ENCODE peak calls at places on chromosomes 11 and 22, in eight cellular contexts. E is AG04449, Z is breast epithelium, O is GM12865, I is tibial nerve, H is tibial artery, A is kidney, Y is GM13977. M is an unnamed sample.

GRCh38 chr22:36374603-36375024 is 13.2 kb downstream of the MYH9 start:
- DNase-seq in I (no peak), Y (no peak), A (peak; percentile 83), Z (no peak), H (no peak), O (no peak), E (no peak), M (no peak)

GRCh38 chr11:64204464-64204989 is 2.0 kb upstream of the FERMT3 start:
- DNase-seq in I (peak; percentile 85), E (peak; percentile 74), Z (peak; percentile 87), A (peak; percentile 94), H (peak; percentile 88), Y (peak; percentile 79), O (peak; percentile 87), M (peak; percentile 65)

GRCh38 chr11:129790131-129790530 is 25.5 kb upstream of the TMEM45B start:
- DNase-seq in E (no peak), O (no peak), Z (no peak), I (no peak), A (no peak), Y (no peak), H (no peak), M (no peak)

GRCh38 chr11:119788096-119788883 is 59.3 kb upstream of the NECTIN1 start:
- DNase-seq in I (no peak), A (peak; percentile 54), O (no peak), Z (no peak), Y (no peak), E (no peak), H (no peak), M (no peak)

GRCh38 chr11:86459682-86460460 is 85.2 kb downstream of the CCDC81 start:
- DNase-seq in E (peak; percentile 74), O (no peak), A (no peak), Y (no peak), H (peak; percentile 45), I (no peak), Z (peak; percentile 73), M (no peak)

GRCh38 chr11:70643642-70644041 is 245.3 kb downstream of the CTTN start:
- DNase-seq in O (peak; percentile 60), E (no peak), I (no peak), A (no peak), Y (peak; percentile 58), Z (no peak), H (no peak), M (no peak)

GRCh38 chr11:2791521-2792375 is 92.0 kb upstream of the KCNQ1OT1 start:
- DNase-seq in I (peak; percentile 15), O (no peak), E (no peak), A (peak; percentile 78), Z (no peak), Y (no peak), H (peak; percentile 15), M (no peak)

GRCh38 chr22:32380991-32381390 is 23.3 kb downstream of the RFPL3 start:
- DNase-seq in I (no peak), E (no peak), Y (no peak), A (no peak), Z (no peak), H (no peak), O (no peak), M (no peak)

GRCh38 chr11:400241-400729 is 6.3 kb downstream of the PKP3 start:
- DNase-seq in I (no peak), O (no peak), Y (no peak), H (no peak), E (no peak), Z (no peak), A (peak; percentile 66), M (no peak)

GRCh38 chr22:26914786-26915185 is 257.4 kb downstream of the MIAT start:
- DNase-seq in Z (no peak), H (no peak), Y (no peak), A (no peak), E (no peak), I (no peak), O (no peak), M (no peak)

GRCh38 chr11:1693327-1694063 is 3.5 kb upstream of the KRTAP5-6 start:
- DNase-seq in O (peak; percentile 64), H (peak; percentile 74), A (peak; percentile 91), E (peak; percentile 1), I (peak; percentile 59), Z (peak; percentile 64), Y (peak; percentile 86), M (peak; percentile 52)

GRCh38 chr22:27531782-27532530 is 269.6 kb downstream of the MN1 start:
- DNase-seq in I (no peak), Z (no peak), Y (no peak), H (no peak), A (no peak), E (peak; percentile 40), O (no peak), M (no peak)

DNA sequence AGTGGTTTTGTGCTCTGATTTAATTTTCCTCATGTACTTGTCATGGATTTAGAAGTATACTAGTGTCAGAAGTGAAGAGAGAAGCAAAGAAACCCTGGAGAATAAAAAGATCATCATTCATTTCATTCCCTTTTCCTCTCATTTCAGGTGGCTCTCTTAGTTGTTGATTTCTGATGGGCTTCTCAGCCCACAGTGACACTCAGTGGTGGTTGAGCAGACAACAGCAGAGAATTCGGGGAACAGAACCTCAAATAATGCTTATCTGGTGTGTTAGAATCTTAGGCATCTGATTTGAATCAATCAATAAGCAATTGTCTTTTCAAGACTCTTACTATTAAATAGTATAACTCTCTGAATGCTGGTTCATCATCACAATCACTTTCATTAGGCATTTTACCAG is 1289.4 kb downstream of the FAM181B start:
- DNase-seq in Z (no peak), E (no peak), H (no peak), Y (no peak), I (no peak), O (no peak), A (no peak), M (peak; percentile 53)
- TF ChIP-seq CTCF in Z (no peak), E (no peak), H (no peak), Y (peak; percentile 26), I (no peak), O (no peak), A (no peak), M (peak; percentile 66)

DNA sequence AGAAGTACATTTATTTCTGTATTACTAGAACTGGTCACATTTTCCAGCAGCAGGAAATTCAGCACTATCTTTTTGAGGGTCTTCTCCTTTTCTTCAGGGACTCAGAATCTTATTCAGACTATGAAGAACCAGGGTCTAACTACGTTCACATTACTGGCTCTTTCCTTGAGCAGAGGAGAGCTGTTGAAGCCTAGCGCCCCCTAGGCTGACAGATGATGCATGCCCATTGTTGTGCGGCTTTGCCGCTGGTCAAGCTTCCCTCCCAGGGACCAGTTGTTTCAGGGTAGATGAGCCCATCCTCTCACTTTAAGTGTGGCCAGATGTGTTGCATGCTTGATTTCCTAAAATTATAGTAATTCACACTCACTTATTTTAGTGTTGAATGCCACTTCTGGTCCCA is 168.2 kb upstream of the PDGFD start:
- DNase-seq in H (no peak), Z (no peak), O (peak; percentile 44), I (no peak), A (no peak), E (no peak), Y (no peak), M (no peak)
- TF ChIP-seq CTCF in H (no peak), Z (no peak), O (peak; percentile 62), I (no peak), A (no peak), E (no peak), Y (peak; percentile 50), M (peak; percentile 22)

GRCh38 chr11:102306048-102306575 is 11.2 kb upstream of the BIRC3 start:
- DNase-seq in E (no peak), Z (peak; percentile 70), I (no peak), Y (no peak), H (no peak), O (no peak), A (peak; percentile 86), M (no peak)

GRCh38 chr11:102306817-102307814 is 10.2 kb upstream of the BIRC3 start:
- DNase-seq in O (no peak), I (no peak), Y (no peak), E (no peak), Z (no peak), H (no peak), A (no peak), M (no peak)

GRCh38 chr11:102312656-102313055 is 4.6 kb upstream of the BIRC3 start:
- DNase-seq in I (no peak), E (no peak), H (no peak), Y (no peak), O (no peak), Z (no peak), A (no peak), M (no peak)

GRCh38 chr11:102313225-102313940 is 3.9 kb upstream of the BIRC3 start:
- DNase-seq in E (no peak), I (no peak), H (no peak), A (no peak), Z (no peak), O (peak; percentile 54), Y (no peak), M (no peak)

DNA sequence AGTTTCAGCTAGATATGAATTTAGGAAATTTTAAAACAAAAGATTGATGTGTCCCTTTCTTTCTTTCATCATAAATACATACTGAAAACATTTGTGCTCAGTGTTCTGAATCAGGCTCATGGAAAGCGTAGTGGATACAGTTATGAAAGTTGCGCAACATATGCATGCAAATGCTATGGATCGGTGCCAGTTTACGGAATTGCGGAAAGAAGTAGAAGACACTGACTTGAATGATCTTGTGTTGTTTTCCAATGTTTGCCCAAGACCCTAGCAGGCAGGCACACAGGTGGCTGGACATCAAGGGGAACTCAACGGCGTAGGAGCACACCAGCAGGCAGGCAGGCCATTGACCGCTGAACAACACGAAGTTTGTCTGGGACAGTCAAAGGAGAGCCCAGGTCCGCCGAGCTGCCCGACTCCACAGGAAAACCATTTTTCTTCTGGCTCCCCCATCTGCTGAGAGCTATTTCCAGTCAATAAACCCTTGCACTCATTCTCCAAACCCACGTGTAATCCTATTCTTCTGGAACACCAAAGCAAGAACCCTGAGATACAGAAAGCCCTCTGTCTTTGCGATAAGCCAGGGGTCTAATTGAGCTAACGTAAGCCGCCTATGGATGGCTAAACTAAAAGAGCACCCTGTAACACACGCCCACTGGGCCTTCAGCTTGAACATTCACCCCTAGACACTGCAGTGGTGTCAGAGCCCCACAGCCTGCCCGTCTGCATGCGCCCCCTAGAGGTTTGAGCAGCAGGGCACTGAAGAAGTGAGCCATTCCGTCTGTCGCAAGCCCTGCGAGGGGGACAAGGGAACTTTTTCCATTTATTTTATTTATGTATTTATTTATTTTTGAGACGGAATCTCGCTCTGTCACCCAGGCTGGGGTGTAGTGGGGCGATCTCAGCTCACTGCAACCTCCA is 7.4 kb upstream of the BIRC3 start:
- DNase-seq in H (no peak), O (no peak), Z (no peak), A (no peak), Y (no peak), E (no peak), I (no peak), M (no peak)
- TF ChIP-seq CTCF in H (no peak), O (no peak), Z (no peak), A (no peak), Y (no peak), E (no peak), I (no peak), M (no peak)

DNA sequence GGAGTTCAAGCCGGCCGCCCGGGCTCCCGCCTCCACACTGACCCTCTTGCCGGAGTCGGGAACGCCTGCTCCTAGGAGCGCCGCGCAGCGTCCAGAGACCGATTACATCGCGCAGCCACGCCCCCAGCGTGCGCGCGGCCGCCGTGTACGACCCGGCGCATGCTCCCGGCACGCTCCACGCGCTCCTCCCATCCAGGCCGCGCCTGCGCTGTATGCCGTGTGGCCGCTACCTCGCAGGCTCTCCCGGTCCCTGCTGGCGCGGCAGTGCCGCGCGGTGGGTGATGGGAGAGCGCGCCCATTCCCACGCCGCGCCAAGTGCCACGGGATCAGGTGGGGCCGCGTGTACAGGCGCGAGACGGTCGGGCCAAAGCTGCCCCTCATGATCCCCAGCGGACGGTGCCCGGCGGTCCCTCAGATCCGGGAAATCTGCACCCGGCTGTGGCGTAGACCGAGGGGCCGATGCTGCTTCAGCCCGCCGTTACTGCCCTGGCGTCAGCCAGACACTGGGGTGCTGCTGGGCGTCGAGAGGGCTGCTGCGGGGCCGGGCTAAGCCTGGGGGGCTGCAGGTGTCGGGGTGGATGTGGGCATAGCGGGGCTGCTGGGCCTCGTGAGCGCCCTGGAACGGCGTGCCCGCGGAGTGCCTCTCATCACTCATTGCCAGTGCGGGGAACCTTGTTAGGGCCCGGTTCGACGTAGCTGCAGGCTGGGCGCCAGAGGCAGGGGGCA is at the start of the genes GNB1L and RTL10:
- DNase-seq in Z (peak; percentile 95), E (peak; percentile 51), A (peak; percentile 99), H (peak; percentile 95), I (peak; percentile 93), Y (peak; percentile 98), O (peak; percentile 98), M (peak; percentile 98)
- TF ChIP-seq CTCF in Z (no peak), E (peak; percentile 41), A (no peak), H (no peak), I (peak; percentile 62), Y (no peak), O (peak; percentile 6), M (no peak)

M was measured in MM.1S.